ENCODE peak calls at places on chromosomes 7 and 10, in eight cellular contexts. O is OCI-LY7; E is GM12865; F is stimulated activated CD8-positive, alpha-beta memory T cell treated with anti-CD3 and anti-CD28 coated beads, Interleukin-2, amount 100 ng/mL, for 1 hour; W is activated naive CD4-positive, alpha-beta T cell; X is amniotic epithelial cell; U is NCI-H187; L is activated T-helper 1 cell treated with anti-CD3 and anti-CD28 coated beads, Interleukin-2, amount 50 U/mL, for 16 hours. R is an unnamed sample.

GRCh38 chr10:44853148-44853734 is 57.9 kb upstream of the TMEM72 start:
- DNase-seq in O (no peak), E (no peak), F (no peak), W (no peak), X (peak; percentile 15), U (no peak), L (no peak), R (no peak)

GRCh38 chr10:5291501-5292195 is 73.1 kb upstream of the UCN3 start:
- DNase-seq in O (no peak), E (peak; percentile 68), F (no peak), W (no peak), X (peak; percentile 84), U (no peak), L (no peak), R (peak; percentile 65)

GRCh38 chr10:88209837-88210552 is 346.6 kb downstream of the PTEN start:
- DNase-seq in O (no peak), E (no peak), F (no peak), W (no peak), X (peak; percentile 11), U (no peak), L (no peak), R (no peak)

GRCh38 chr10:53108317-53108934 is 335.8 kb upstream of the MBL2 start:
- DNase-seq in O (no peak), E (peak; percentile 16), F (no peak), W (no peak), X (no peak), U (no peak), L (no peak), R (no peak)

GRCh38 chr10:130964771-130965170 is 346.8 kb downstream of the TCERG1L start:
- DNase-seq in O (no peak), E (no peak), F (no peak), W (no peak), X (no peak), U (no peak), L (no peak), R (no peak)

GRCh38 chr7:147022056-147022455 is 905.5 kb downstream of the CNTNAP2 start:
- DNase-seq in O (no peak), E (no peak), F (no peak), W (no peak), X (no peak), U (no peak), L (no peak), R (no peak)

GRCh38 chr7:42183547-42183946 is 53.5 kb downstream of the GLI3 start:
- DNase-seq in O (no peak), E (no peak), F (no peak), W (no peak), X (peak; percentile 45), U (no peak), L (no peak), R (no peak)

GRCh38 chr10:89053555-89053954 is 63.0 kb downstream of the FAS start:
- DNase-seq in O (no peak), E (no peak), F (no peak), W (no peak), X (no peak), U (no peak), L (no peak), R (no peak)

GRCh38 chr10:6162589-6163356 is 40.0 kb upstream of the PFKFB3 start:
- DNase-seq in O (no peak), E (no peak), F (no peak), W (no peak), X (peak; percentile 71), U (no peak), L (no peak), R (no peak)

GRCh38 chr10:132865236-132865635 is 77.1 kb downstream of the CFAP46 start:
- DNase-seq in O (no peak), E (no peak), F (no peak), W (no peak), X (no peak), U (no peak), L (no peak), R (no peak)

GRCh38 chr7:137975768-137976167 is 26.1 kb downstream of the CREB3L2 start:
- DNase-seq in O (no peak), E (no peak), F (no peak), W (no peak), X (no peak), U (no peak), L (no peak), R (no peak)

GRCh38 chr10:42477170-42477569 is 161.2 kb downstream of the ZNF33B start:
- DNase-seq in O (no peak), E (no peak), F (no peak), W (no peak), X (no peak), U (no peak), L (no peak), R (no peak)

GRCh38 chr10:44199267-44199666 is 185.6 kb downstream of the CXCL12 start:
- DNase-seq in O (no peak), E (no peak), F (no peak), W (no peak), X (no peak), U (no peak), L (no peak), R (no peak)

R was measured in natural killer cell.